ENCODE peak calls at places on chromosomes 7 and 10, in four cellular contexts. T, M, O and K are unnamed samples.

GRCh38 chr10:58747687-58748086 is 235.0 kb downstream of the BICC1 start:
- DNase-seq in O (no peak), T (no peak), M (peak; percentile 54), K (no peak)

GRCh38 chr7:157299613-157300405 is 37.0 kb upstream of the DNAJB6 start:
- DNase-seq in M (no peak), O (no peak), T (no peak), K (no peak)

GRCh38 chr10:47095848-47096612 is 184.8 kb downstream of the PTPN20 start:
- DNase-seq in O (no peak), M (no peak), T (no peak), K (no peak)

GRCh38 chr10:104440221-104440620 is 86.6 kb downstream of the CFAP58 start:
- DNase-seq in T (no peak), M (no peak), O (no peak), K (no peak)

GRCh38 chr7:28316489-28316888 is 95.8 kb upstream of the CREB5 start:
- DNase-seq in O (no peak), T (no peak), M (no peak), K (no peak)

GRCh38 chr7:141722529-141722928 is 14.4 kb downstream of the WEE2 start:
- DNase-seq in M (no peak), T (no peak), O (no peak), K (no peak)

GRCh38 chr7:46786221-46786951 is 795.5 kb downstream of the TNS3 start:
- DNase-seq in M (no peak), T (no peak), O (no peak), K (peak; percentile 60)

GRCh38 chr7:2680256-2680655 is 7.7 kb upstream of the AMZ1 start:
- DNase-seq in O (no peak), T (no peak), M (no peak), K (no peak)

GRCh38 chr10:70984986-70985719 is 96.8 kb upstream of the PCBD1 start:
- DNase-seq in T (no peak), M (no peak), O (no peak), K (no peak)

GRCh38 chr10:81472927-81473470 is 402.0 kb upstream of the NRG3 start:
- DNase-seq in O (no peak), M (no peak), T (no peak), K (no peak)

GRCh38 chr7:30225863-30226361 is 58.5 kb upstream of the ZNRF2 start:
- DNase-seq in O (peak; percentile 34), T (peak; percentile 72), M (peak; percentile 62), K (peak; percentile 12)

GRCh38 chr7:150937848-150938561 is 40.1 kb downstream of the KCNH2 start:
- DNase-seq in T (no peak), M (peak; percentile 47), O (no peak), K (peak; percentile 3)

GRCh38 chr7:33809218-33809617 is 96.1 kb upstream of the BMPER start:
- DNase-seq in T (no peak), M (no peak), O (no peak), K (no peak)

GRCh38 chr10:62584726-62585125 is 210.6 kb downstream of the ZNF365 start:
- DNase-seq in T (no peak), O (no peak), M (no peak), K (no peak)

GRCh38 chr7:118080947-118081346 is 103.0 kb upstream of the LSM8 start:
- DNase-seq in O (no peak), T (no peak), M (no peak), K (peak; percentile 90)

GRCh38 chr10:98302711-98303365 is 34.8 kb upstream of the LOXL4 start:
- DNase-seq in O (no peak), M (no peak), T (no peak), K (no peak)

GRCh38 chr10:120386896-120387295 is 70.1 kb upstream of the PLPP4 start:
- DNase-seq in M (no peak), T (no peak), O (no peak), K (no peak)

GRCh38 chr7:25167262-25167843 is 42.3 kb upstream of the CYCS start:
- DNase-seq in M (no peak), T (no peak), O (no peak), K (no peak)

GRCh38 chr7:77525231-77525630 is 11.9 kb upstream of the PTPN12 start:
- DNase-seq in T (no peak), O (no peak), M (no peak), K (no peak)

GRCh38 chr7:83947260-83947659 is 247.3 kb downstream of the SEMA3A start:
- DNase-seq in O (no peak), T (no peak), M (no peak), K (no peak)

GRCh38 chr10:33935350-33935749 is 600.9 kb upstream of the NRP1 start:
- DNase-seq in M (no peak), T (no peak), O (no peak), K (no peak)

GRCh38 chr7:106817098-106817497 is 48.0 kb upstream of the PIK3CG start:
- DNase-seq in M (no peak), O (no peak), T (no peak), K (no peak)

GRCh38 chr7:118029881-118030422 is 154.0 kb upstream of the LSM8 start:
- DNase-seq in M (no peak), O (no peak), T (no peak), K (no peak)

GRCh38 chr7:137989127-137989526 is 12.8 kb downstream of the CREB3L2 start:
- DNase-seq in T (peak; percentile 69), O (no peak), M (no peak), K (no peak)

GRCh38 chr7:41421056-41421455 is 281.8 kb downstream of the INHBA start:
- DNase-seq in O (no peak), M (no peak), T (no peak), K (no peak)

GRCh38 chr10:68816796-68817412 is 10.4 kb upstream of the STOX1 start:
- DNase-seq in O (no peak), T (no peak), M (no peak), K (no peak)

GRCh38 chr7:26117142-26117807 is 34.7 kb upstream of the NFE2L3 start:
- DNase-seq in O (no peak), M (no peak), T (no peak), K (no peak)

GRCh38 chr7:128236924-128237586 is 4.0 kb upstream of the LEP start:
- DNase-seq in T (no peak), M (no peak), O (no peak), K (peak; percentile 84)

GRCh38 chr10:118562877-118563276 is 32.6 kb downstream of the PRLHR start:
- DNase-seq in O (no peak), M (no peak), T (no peak), K (no peak)
- H3K4me3 ChIP-seq in O (no peak overlapping the region), M (no peak overlapping the region), T (no peak overlapping the region), K (no peak overlapping the region)

GRCh38 chr10:74233281-74233680 is 82.3 kb downstream of the ADK start:
- DNase-seq in T (no peak), M (no peak), O (no peak), K (no peak)

GRCh38 chr10:74234569-74234968 is 83.5 kb downstream of the ADK start:
- DNase-seq in O (no peak), M (no peak), T (no peak), K (no peak)

GRCh38 chr10:74227697-74228424 is 76.8 kb downstream of the ADK start:
- DNase-seq in T (no peak), M (no peak), O (no peak), K (peak; percentile 59)

DNA sequence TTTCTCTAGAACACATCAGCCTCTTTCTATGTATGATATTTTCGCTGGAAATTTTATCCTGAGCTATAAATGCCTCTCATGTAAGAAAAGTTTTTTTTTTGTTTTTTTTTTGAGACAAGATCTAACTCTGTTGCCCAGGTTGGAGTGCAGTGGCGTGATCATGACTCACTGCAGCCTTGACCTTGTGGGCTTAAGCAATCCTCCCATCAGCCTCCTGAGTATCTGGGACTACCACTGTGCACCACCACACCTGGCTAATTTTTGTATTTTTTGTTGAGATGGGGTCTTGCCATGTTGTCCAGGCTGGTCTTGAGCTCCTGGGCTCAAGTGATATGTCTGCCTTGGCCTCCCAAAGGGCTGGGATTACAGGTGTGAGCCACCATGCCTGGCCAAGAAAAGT is 80.4 kb downstream of the ADK start:
- DNase-seq in O (no peak), T (no peak), M (no peak), K (peak; percentile 71)
- H3K27ac ChIP-seq in O (no peak overlapping the region), T (no peak overlapping the region), M (no peak overlapping the region), K (peak overlapping the region; percentile 40)

GRCh38 chr10:124538669-124539068 is 77.0 kb downstream of the LHPP start:
- DNase-seq in O (no peak), T (no peak), M (no peak), K (no peak)

GRCh38 chr10:124541076-124541903 is 79.7 kb downstream of the LHPP start:
- DNase-seq in T (no peak), M (peak; percentile 51), O (no peak), K (no peak)

GRCh38 chr10:124542336-124542735 is 80.7 kb downstream of the LHPP start:
- DNase-seq in T (no peak), M (no peak), O (no peak), K (no peak)

GRCh38 chr10:124537891-124538290 is 76.3 kb downstream of the LHPP start:
- DNase-seq in O (no peak), T (no peak), M (no peak), K (no peak)

GRCh38 chr10:124539935-124540641 is 78.5 kb downstream of the LHPP start:
- DNase-seq in O (peak; percentile 81), M (peak; percentile 73), T (peak; percentile 38), K (no peak)
- TF ChIP-seq CTCF in O (peak; percentile 70), M (peak; percentile 57), T (peak; percentile 81), K (peak; percentile 87)

DNA sequence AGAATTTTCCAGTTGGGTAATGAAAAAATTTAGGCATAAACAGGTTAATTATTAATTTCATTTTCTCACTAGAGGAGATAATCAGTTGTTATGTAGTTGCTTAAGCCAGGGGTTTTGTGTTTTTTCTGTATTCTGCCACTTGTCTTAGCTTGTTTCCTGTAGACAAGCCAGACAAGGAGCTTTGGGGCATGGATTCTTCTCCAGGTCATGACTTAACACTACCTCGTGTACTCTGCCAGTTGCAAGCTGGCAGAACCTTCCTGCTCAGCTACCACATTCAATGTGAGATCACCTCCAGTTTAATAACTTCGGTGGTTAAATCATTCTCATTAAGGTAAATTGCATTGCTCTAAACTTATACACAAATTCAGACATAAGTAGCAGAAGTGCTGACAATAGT is 1.8 kb downstream of the CCM2 start:
- DNase-seq in O (no peak), T (no peak), M (no peak), K (no peak)
- H3K4me3 ChIP-seq in O (no peak overlapping the region), T (no peak overlapping the region), M (no peak overlapping the region), K (no peak overlapping the region)

GRCh38 chr7:8064828-8065227 is 96.2 kb downstream of the GLCCI1 start:
- DNase-seq in T (no peak), O (no peak), M (no peak), K (peak; percentile 57)
- H3K27ac ChIP-seq in T (peak overlapping the region; percentile 80), O (no peak overlapping the region), M (no peak overlapping the region), K (peak overlapping the region; percentile 96)

DNA sequence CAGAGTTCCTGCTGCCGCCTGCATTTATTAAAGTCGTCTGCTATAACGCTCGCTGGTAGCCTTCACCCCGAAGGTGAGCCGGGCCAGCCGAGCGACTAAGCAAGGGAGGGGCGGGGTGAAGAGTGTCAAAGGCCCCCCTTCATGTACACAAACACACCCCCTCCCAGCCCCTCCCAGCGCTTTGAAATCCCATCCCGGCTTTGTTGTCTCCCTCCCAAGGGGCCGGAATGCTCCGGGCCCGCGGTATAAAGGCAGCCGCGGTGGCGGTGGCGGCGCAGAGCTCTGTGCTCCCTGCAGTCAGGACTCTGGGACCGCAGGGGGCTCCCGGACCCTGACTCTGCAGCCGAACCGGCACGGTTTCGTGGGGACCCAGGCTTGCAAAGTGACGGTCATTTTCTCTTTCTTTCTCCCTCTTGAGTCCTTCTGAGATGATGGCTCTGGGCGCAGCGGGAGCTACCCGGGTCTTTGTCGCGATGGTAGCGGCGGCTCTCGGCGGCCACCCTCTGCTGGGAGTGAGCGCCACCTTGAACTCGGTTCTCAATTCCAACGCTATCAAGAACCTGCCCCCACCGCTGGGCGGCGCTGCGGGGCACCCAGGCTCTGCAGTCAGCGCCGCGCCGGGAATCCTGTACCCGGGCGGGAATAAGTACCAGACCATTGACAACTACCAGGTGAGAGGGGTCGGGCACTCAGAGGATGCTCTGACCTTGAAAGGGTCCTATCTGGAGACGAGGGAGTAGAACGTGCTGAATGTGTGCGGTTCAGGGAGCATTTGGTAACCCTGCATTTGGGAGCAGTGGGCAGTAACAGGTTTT is at the start of gene DKK1:
- DNase-seq in O (no peak), T (peak; percentile 28), M (peak; percentile 66), K (peak; percentile 84)
- TF ChIP-seq CTCF in O (no peak), T (peak; percentile 60), M (peak; percentile 78), K (peak; percentile 93)